ENCODE peak calls at places on chromosomes 7 and 10, in four cellular contexts. D is GM04504; V is activated effector memory CD4-positive, alpha-beta T cell treated with Interleukin-2 at 50 U/mL for 16 hours; Z is kidney. O is an unnamed sample.

GRCh38 chr10:18312385-18313145 is 172.3 kb downstream of the CACNB2 start:
- DNase-seq in D (peak; percentile 8), V (no peak), Z (no peak), O (no peak)

GRCh38 chr10:26733750-26734568 is 36.5 kb downstream of the PDSS1 start:
- DNase-seq in D (no peak), V (no peak), Z (no peak), O (no peak)

GRCh38 chr7:143345428-143345900 is 17.0 kb downstream of the FAM131B start:
- DNase-seq in D (no peak), V (peak; percentile 57), Z (peak; percentile 84), O (no peak)

GRCh38 chr10:72272689-72273409 is 875 bp upstream of the DDIT4 start:
- DNase-seq in D (peak; percentile 98), V (no peak), Z (peak; percentile 98), O (peak; percentile 98)

GRCh38 chr10:88755753-88756152 is 4.1 kb upstream of the LIPN start:
- DNase-seq in D (no peak), V (no peak), Z (no peak), O (no peak)

GRCh38 chr10:132464256-132465192 is 67.5 kb downstream of the PWWP2B start:
- DNase-seq in D (no peak), V (no peak), Z (peak; percentile 95), O (peak; percentile 97)

GRCh38 chr10:114027951-114028350 is 15.7 kb upstream of the ADRB1 start:
- DNase-seq in D (no peak), V (no peak), Z (no peak), O (no peak)

GRCh38 chr7:105399043-105399725 is 10.5 kb upstream of the SRPK2 start:
- DNase-seq in D (no peak), V (no peak), Z (no peak), O (no peak)

GRCh38 chr7:128030999-128031681 is at the start of gene LRRC4:
- DNase-seq in D (no peak), V (no peak), Z (peak; percentile 78), O (no peak)

GRCh38 chr10:60964257-60965235 is 20.6 kb upstream of the RHOBTB1 start:
- DNase-seq in D (peak; percentile 73), V (no peak), Z (peak; percentile 71), O (peak; percentile 82)

GRCh38 chr7:28722684-28723083 is 235.4 kb downstream of the TRIL start:
- DNase-seq in D (no peak), V (no peak), Z (no peak), O (no peak)

O was measured in posterior vena cava.